ENCODE peak calls at places on chromosomes 3 and 15, in four cellular contexts. G, Q, S and O are unnamed samples.
A peak's percentile ranks its signal among the peaks of the same experiment; 100 is the strongest.

GRCh38 chr3:65030847-65031463 is 343.2 kb upstream of the ADAMTS9 start:
- DNase-seq in G (no peak), Q (peak; percentile 67), S (no peak), O (no peak)

GRCh38 chr3:58205981-58206380 is 4.8 kb downstream of the DNASE1L3 start:
- DNase-seq in G (peak; percentile 58), Q (no peak), S (no peak), O (no peak)

GRCh38 chr3:4394048-4394447 is 73.0 kb downstream of the SUMF1 start:
- DNase-seq in G (no peak), Q (no peak), S (no peak), O (no peak)

GRCh38 chr3:155130001-155130400 is 49.9 kb downstream of the MME start:
- DNase-seq in G (no peak), Q (no peak), S (no peak), O (no peak)

GRCh38 chr3:62558549-62559112 is 185.3 kb upstream of the FEZF2 start:
- DNase-seq in G (peak; percentile 7), Q (peak; percentile 17), S (peak; percentile 36), O (no peak)

GRCh38 chr3:170346481-170347125 is 10.9 kb upstream of the SKIL start:
- DNase-seq in G (no peak), Q (no peak), S (no peak), O (no peak)

GRCh38 chr15:40029979-40030893 is 8.7 kb downstream of the SRP14 start:
- DNase-seq in G (peak; percentile 50), Q (peak; percentile 39), S (no peak), O (no peak)

GRCh38 chr3:159380891-159381290 is 579.0 kb downstream of the MFSD1 start:
- DNase-seq in G (no peak), Q (no peak), S (no peak), O (no peak)

GRCh38 chr3:100463646-100464155 is 28.7 kb upstream of the TMEM45A start:
- DNase-seq in G (no peak), Q (no peak), S (no peak), O (no peak)

GRCh38 chr15:98232761-98233160 is 272.3 kb downstream of the ARRDC4 start:
- DNase-seq in G (no peak), Q (no peak), S (no peak), O (no peak)

GRCh38 chr3:49803464-49804140 is 541 bp downstream of the INKA1 start:
- DNase-seq in G (no peak), Q (peak; percentile 67), S (no peak), O (no peak)

GRCh38 chr15:60673918-60674558 is 195.1 kb upstream of the ICE2 start:
- DNase-seq in G (peak; percentile 13), Q (no peak), S (no peak), O (no peak)

GRCh38 chr3:36893137-36893557 is 51.7 kb downstream of the TRANK1 start:
- DNase-seq in G (no peak), Q (peak; percentile 52), S (no peak), O (no peak)

GRCh38 chr3:87626471-87626995 is 350.1 kb upstream of the POU1F1 start:
- DNase-seq in G (no peak), Q (no peak), S (no peak), O (no peak)

GRCh38 chr3:71454513-71455423 is 128.8 kb downstream of the FOXP1 start:
- DNase-seq in G (no peak), Q (no peak), S (no peak), O (no peak)

GRCh38 chr3:57948782-57949242 is 59.4 kb upstream of the FLNB start:
- DNase-seq in G (peak; percentile 96), Q (no peak), S (no peak), O (no peak)

GRCh38 chr3:58999134-58999778 is 50.6 kb downstream of the CFAP20DC start:
- DNase-seq in G (no peak), Q (peak; percentile 27), S (no peak), O (no peak)

GRCh38 chr3:132974086-132974485 is 64.1 kb upstream of the TMEM108 start:
- DNase-seq in G (no peak), Q (no peak), S (no peak), O (no peak)

GRCh38 chr15:74790080-74790916 is 8.4 kb downstream of the CSK start:
- DNase-seq in G (no peak), Q (no peak), S (no peak), O (no peak)

GRCh38 chr15:99249270-99249817 is at the start of gene TTC23:
- DNase-seq in G (peak; percentile 65), Q (no peak), S (no peak), O (no peak)

GRCh38 chr3:194138098-194138474 is 2.1 kb downstream of the HES1 start:
- DNase-seq in G (no peak), Q (no peak), S (no peak), O (no peak)

GRCh38 chr3:107956991-107957467 is 133.8 kb downstream of the CD47 start:
- DNase-seq in G (no peak), Q (no peak), S (no peak), O (no peak)

GRCh38 chr3:194070634-194071409 is 65.1 kb upstream of the HES1 start:
- DNase-seq in G (peak; percentile 47), Q (peak; percentile 81), S (no peak), O (peak; percentile 50)

GRCh38 chr3:14227866-14228265 is 49.2 kb downstream of the LSM3 start:
- DNase-seq in G (no peak), Q (no peak), S (no peak), O (no peak)

GRCh38 chr3:196288141-196288460 is 575 bp upstream of the PCYT1A start:
- DNase-seq in G (no peak), Q (no peak), S (no peak), O (no peak)

GRCh38 chr15:20341901-20342605 is 199.5 kb downstream of the GOLGA6L6 start:
- DNase-seq in G (no peak), Q (no peak), S (no peak), O (no peak)

GRCh38 chr3:37324752-37325407 is 150.5 kb upstream of the LRRFIP2 start:
- DNase-seq in G (no peak), Q (no peak), S (no peak), O (no peak)

GRCh38 chr3:63067999-63068645 is 192.9 kb upstream of the CADPS start:
- DNase-seq in G (peak; percentile 27), Q (peak; percentile 7), S (no peak), O (no peak)

GRCh38 chr3:29324180-29324651 is 43.3 kb downstream of the RBMS3 start:
- DNase-seq in G (no peak), Q (no peak), S (no peak), O (peak; percentile 84)

GRCh38 chr15:52080031-52080430 is 32.5 kb downstream of the BCL2L10 start:
- DNase-seq in G (no peak), Q (no peak), S (no peak), O (no peak)

GRCh38 chr15:45094358-45094730 is 19.6 kb downstream of the DUOX2 start:
- DNase-seq in G (no peak), Q (no peak), S (no peak), O (no peak)

GRCh38 chr3:188037965-188038581 is 115.9 kb upstream of the LPP start:
- DNase-seq in G (no peak), Q (no peak), S (no peak), O (no peak)

GRCh38 chr15:58441376-58442070 is 9.7 kb downstream of the LIPC start:
- DNase-seq in G (no peak), Q (no peak), S (no peak), O (no peak)

GRCh38 chr15:90829942-90830440 is 38.4 kb upstream of the FURIN start:
- DNase-seq in G (no peak), Q (no peak), S (no peak), O (no peak)

GRCh38 chr3:78791745-78792144 is 976.1 kb downstream of the ROBO1 start:
- DNase-seq in G (no peak), Q (no peak), S (no peak), O (no peak)

DNA sequence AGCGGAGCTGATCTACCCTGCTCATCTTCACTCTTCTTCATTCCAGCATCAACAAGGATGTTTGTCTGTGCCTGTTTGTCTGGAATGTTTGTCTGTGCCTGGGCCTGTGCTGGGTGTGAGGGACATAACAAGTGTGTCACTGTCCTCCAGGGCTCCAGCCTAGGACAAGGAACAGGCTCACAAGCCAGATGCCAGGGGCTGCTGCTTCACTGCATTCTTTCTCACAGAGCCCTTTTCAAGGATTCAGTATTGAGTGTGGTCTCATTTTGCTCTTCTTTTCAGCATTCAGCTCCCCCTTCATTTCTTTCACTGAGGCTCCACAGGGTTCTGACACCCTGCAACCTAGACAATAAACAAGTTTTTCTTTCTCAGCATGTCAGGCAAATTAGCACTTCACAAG is 43.6 kb upstream of the KY start:
- DNase-seq in G (no peak), Q (no peak), S (no peak), O (no peak)
- TF ChIP-seq CREB1 in G (no peak), Q (no peak), S (no peak), O (no peak)

GRCh38 chr3:167091186-167091585 is 288.9 kb downstream of the ZBBX start:
- DNase-seq in G (no peak), Q (no peak), S (no peak), O (no peak)
- TF ChIP-seq KDM1A in G (no peak), Q (no peak), S (no peak), O (no peak)

GRCh38 chr15:73753250-73754130 is at the start of gene INSYN1:
- DNase-seq in G (no peak), Q (no peak), S (peak; percentile 21), O (no peak)
- TF ChIP-seq CREB1 in G (no peak), Q (no peak), S (peak; percentile 38), O (no peak)

GRCh38 chr3:43426388-43426787 is 140.0 kb downstream of the SNRK start:
- DNase-seq in G (no peak), Q (no peak), S (no peak), O (no peak)
- TF ChIP-seq KDM1A in G (no peak), Q (no peak), S (no peak), O (no peak)

GRCh38 chr15:70856884-70857546 is 3.1 kb upstream of the LARP6 start:
- DNase-seq in G (no peak), Q (no peak), S (no peak), O (no peak)

GRCh38 chr15:70854669-70854976 is 666 bp upstream of the LARP6 start:
- DNase-seq in G (no peak), Q (no peak), S (no peak), O (no peak)

GRCh38 chr15:70856177-70856883 is 2.4 kb upstream of the LARP6 start:
- DNase-seq in G (no peak), Q (no peak), S (no peak), O (no peak)

GRCh38 chr15:70853855-70854668 is at the start of gene LARP6:
- DNase-seq in G (no peak), Q (no peak), S (no peak), O (no peak)

GRCh38 chr15:70855764-70856163 is 1.8 kb upstream of the LARP6 start:
- DNase-seq in G (no peak), Q (no peak), S (no peak), O (peak; percentile 39)
- TF ChIP-seq CREB1 in G (no peak), Q (no peak), S (no peak), O (no peak)

GRCh38 chr3:31984321-31984720 is 2.8 kb downstream of the ZNF860 start:
- DNase-seq in G (no peak), Q (no peak), S (no peak), O (no peak)
- TF ChIP-seq KDM1A in G (no peak), Q (no peak), S (no peak), O (no peak)